ENCODE peak calls at places on chromosomes 4 and X, in six cellular contexts. X, W, Z, H, K and B are unnamed samples.

GRCh38 chr4:7516773-7517144 is 82.0 kb upstream of the PSAPL1 start:
- DNase-seq in X (no peak), W (no peak), Z (no peak), H (no peak), K (no peak), B (no peak)

GRCh38 chr4:100362363-100362762 is 155.5 kb downstream of the EMCN start:
- DNase-seq in X (no peak), W (no peak), Z (peak), H (no peak), K (peak), B (no peak)

GRCh38 chrX:149275836-149276235 is 229.3 kb downstream of the IDS start:
- DNase-seq in X (no peak), W (no peak), Z (no peak), H (peak), K (peak), B (no peak)

GRCh38 chr4:26356067-26356466 is 35.3 kb downstream of the RBPJ start:
- DNase-seq in X (no peak), W (no peak), Z (peak), H (no peak), K (no peak), B (no peak)

GRCh38 chrX:141982296-141982695 is 78.6 kb downstream of the MAGEC1 start:
- DNase-seq in X (no peak), W (no peak), Z (no peak), H (no peak), K (no peak), B (no peak)

GRCh38 chrX:32852203-32852602 is 359.1 kb downstream of the DMD start:
- DNase-seq in X (no peak), W (no peak), Z (no peak), H (no peak), K (no peak), B (no peak)

GRCh38 chrX:132631579-132632232 is 142.9 kb upstream of the MBNL3 start:
- DNase-seq in X (no peak), W (no peak), Z (peak), H (no peak), K (no peak), B (no peak)

GRCh38 chr4:165448700-165449099 is 69.9 kb downstream of the CPE start:
- DNase-seq in X (no peak), W (no peak), Z (no peak), H (no peak), K (no peak), B (no peak)

GRCh38 chrX:153493085-153493484 is 1.7 kb upstream of the BGN start:
- DNase-seq in X (no peak), W (no peak), Z (no peak), H (no peak), K (no peak), B (no peak)

GRCh38 chr4:188613976-188614375 is 474.7 kb downstream of the TRIML1 start:
- DNase-seq in X (no peak), W (no peak), Z (no peak), H (no peak), K (no peak), B (no peak)

GRCh38 chrX:10166731-10167149 is 10.0 kb downstream of the CLCN4 start:
- DNase-seq in X (no peak), W (no peak), Z (peak), H (no peak), K (no peak), B (no peak)

GRCh38 chr4:162201673-162202072 is 37.9 kb upstream of the FSTL5 start:
- DNase-seq in X (no peak), W (no peak), Z (no peak), H (no peak), K (no peak), B (no peak)

GRCh38 chr4:103306870-103307345 is 108.8 kb upstream of the CENPE start:
- DNase-seq in X (no peak), W (no peak), Z (no peak), H (no peak), K (no peak), B (no peak)

GRCh38 chr4:5186584-5187170 is 135.4 kb downstream of the STK32B start:
- DNase-seq in X (no peak), W (no peak), Z (no peak), H (no peak), K (no peak), B (no peak)

GRCh38 chrX:126272795-126273497 is 106.9 kb upstream of the DCAF12L2 start:
- DNase-seq in X (no peak), W (no peak), Z (no peak), H (no peak), K (no peak), B (no peak)

GRCh38 chr4:169147217-169147616 is 123.5 kb downstream of the SH3RF1 start:
- DNase-seq in X (no peak), W (no peak), Z (no peak), H (no peak), K (peak), B (no peak)

GRCh38 chr4:183444953-183445543 is 612 bp downstream of the CDKN2AIP start:
- DNase-seq in X (peak), W (peak), Z (peak), H (peak), K (peak), B (no peak)

GRCh38 chr4:128583753-128584712 is 225.5 kb upstream of the JADE1 start:
- DNase-seq in X (no peak), W (no peak), Z (no peak), H (no peak), K (no peak), B (no peak)

GRCh38 chr4:90951037-90951436 is 823.8 kb downstream of the CCSER1 start:
- DNase-seq in X (no peak), W (no peak), Z (no peak), H (no peak), K (no peak), B (no peak)

GRCh38 chr4:48667148-48667547 is 112.9 kb downstream of the FRYL start:
- DNase-seq in X (no peak), W (no peak), Z (no peak), H (no peak), K (no peak), B (no peak)

GRCh38 chr4:1574601-1575417 is 109.3 kb downstream of the FAM53A start:
- DNase-seq in X (no peak), W (no peak), Z (no peak), H (no peak), K (no peak), B (no peak)

GRCh38 chrX:13778916-13779315 is 38.0 kb downstream of the GPM6B start:
- DNase-seq in X (no peak), W (no peak), Z (peak), H (no peak), K (peak), B (no peak)

GRCh38 chr4:73721419-73721818 is 18.9 kb upstream of the CXCL8 start:
- DNase-seq in X (no peak), W (no peak), Z (no peak), H (no peak), K (peak), B (no peak)

GRCh38 chrX:47623540-47624027 is 3.9 kb upstream of the SYN1 start:
- DNase-seq in X (peak), W (no peak), Z (peak), H (no peak), K (peak), B (no peak)

GRCh38 chrX:39758791-39759525 is 338.8 kb downstream of the BCOR start:
- DNase-seq in X (no peak), W (no peak), Z (no peak), H (no peak), K (no peak), B (no peak)

GRCh38 chrX:137545711-137546651 is 19.9 kb upstream of the ZIC3 start:
- DNase-seq in X (peak), W (no peak), Z (no peak), H (no peak), K (no peak), B (no peak)

GRCh38 chr4:148092316-148093014 is 349.7 kb downstream of the NR3C2 start:
- DNase-seq in X (no peak), W (no peak), Z (no peak), H (no peak), K (no peak), B (no peak)

GRCh38 chr4:6875431-6875831 is 34.2 kb upstream of the TBC1D14 start:
- DNase-seq in X (no peak), W (peak), Z (peak), H (peak), K (no peak), B (no peak)

GRCh38 chr4:141480950-141481349 is 155.4 kb upstream of the IL15 start:
- DNase-seq in X (no peak), W (no peak), Z (no peak), H (no peak), K (no peak), B (no peak)

GRCh38 chrX:39327705-39328104 is 526.4 kb downstream of the MID1IP1 start:
- DNase-seq in X (no peak), W (no peak), Z (no peak), H (no peak), K (no peak), B (no peak)

GRCh38 chrX:132004728-132005127 is 18.4 kb upstream of the STK26 start:
- DNase-seq in X (no peak), W (no peak), Z (peak), H (peak), K (no peak), B (no peak)

GRCh38 chrX:52424658-52425057 is 55.8 kb downstream of the XAGE2 start:
- DNase-seq in X (no peak), W (no peak), Z (no peak), H (no peak), K (peak), B (no peak)

GRCh38 chr4:78768447-78769177 is 7.5 kb upstream of the BMP2K start:
- DNase-seq in X (no peak), W (no peak), Z (no peak), H (no peak), K (peak), B (no peak)

GRCh38 chr4:41009411-41009810 is 204.9 kb downstream of the APBB2 start:
- DNase-seq in X (no peak), W (no peak), Z (no peak), H (no peak), K (peak), B (no peak)

GRCh38 chr4:168039593-168039992 is 52.7 kb upstream of the ANXA10 start:
- DNase-seq in X (no peak), W (no peak), Z (no peak), H (no peak), K (no peak), B (no peak)

GRCh38 chr4:139676913-139677585 is 11.4 kb downstream of the MGST2 start:
- DNase-seq in X (no peak), W (no peak), Z (no peak), H (no peak), K (no peak), B (no peak)

GRCh38 chr4:53497446-53498069 is 93.7 kb downstream of the LNX1 start:
- DNase-seq in X (peak), W (no peak), Z (no peak), H (peak), K (peak), B (no peak)

GRCh38 chr4:38177035-38177791 is 217.0 kb downstream of the PTTG2 start:
- DNase-seq in X (no peak), W (peak), Z (peak), H (peak), K (no peak), B (peak)